ENCODE peak calls at places on chromosomes 6 and 20, in nine cellular contexts. Q, Z, P, I, U, Y, A, R and X are unnamed samples.

GRCh38 chr6:47044418-47044817 is 2.3 kb upstream of the ADGRF1 start:
- DNase-seq in Y (no peak), R (no peak), Q (no peak), A (no peak), Z (peak), P (no peak), I (no peak), U (peak), X (no peak)

GRCh38 chr6:113432729-113433505 is 424.2 kb upstream of the MARCKS start:
- DNase-seq in Z (no peak), U (no peak), A (no peak), Q (no peak), R (no peak), I (no peak), Y (no peak), P (no peak), X (no peak)

GRCh38 chr20:41318271-41318649 is 729 bp upstream of the ZHX3 start:
- DNase-seq in A (no peak), R (no peak), U (peak), Q (no peak), Y (no peak), I (no peak), Z (no peak), P (peak), X (no peak)

GRCh38 chr20:33323236-33323635 is 40.2 kb downstream of the BPIFB1 start:
- DNase-seq in R (no peak), Q (no peak), I (no peak), P (no peak), A (no peak), Z (no peak), Y (no peak), U (no peak), X (no peak)

GRCh38 chr6:13378669-13379590 is 50.6 kb upstream of the TBC1D7 start:
- DNase-seq in Y (no peak), P (peak), Z (no peak), I (no peak), Q (no peak), R (no peak), A (no peak), U (no peak), X (no peak)

GRCh38 chr6:37218501-37218900 is 39.1 kb upstream of the TBC1D22B start:
- DNase-seq in I (no peak), Y (no peak), Q (no peak), P (no peak), R (no peak), U (no peak), Z (no peak), A (no peak), X (no peak)

GRCh38 chr6:31829633-31830492 is 2.3 kb downstream of the HSPA1B start:
- DNase-seq in Y (peak), Q (no peak), A (no peak), I (no peak), Z (no peak), U (peak), R (peak), P (peak), X (peak)

GRCh38 chr6:113211185-113211584 is 646.0 kb upstream of the MARCKS start:
- DNase-seq in A (no peak), Q (no peak), Z (no peak), P (no peak), Y (no peak), I (no peak), U (no peak), R (no peak), X (no peak)

GRCh38 chr20:10987651-10988383 is 314.0 kb upstream of the JAG1 start:
- DNase-seq in A (no peak), P (no peak), I (no peak), Y (no peak), U (no peak), Z (no peak), Q (no peak), R (no peak), X (no peak)

GRCh38 chr6:140677781-140678528 is 1303.5 kb upstream of the CITED2 start:
- DNase-seq in Q (no peak), Z (no peak), U (no peak), I (no peak), Y (no peak), R (no peak), P (no peak), A (no peak), X (no peak)

GRCh38 chr6:20569000-20569610 is 34.8 kb downstream of the CDKAL1 start:
- DNase-seq in Q (no peak), R (no peak), Y (no peak), A (no peak), I (no peak), Z (no peak), P (peak), U (peak), X (no peak)

GRCh38 chr20:50374541-50375078 is 135.6 kb upstream of the PTPN1 start:
- DNase-seq in I (no peak), Q (no peak), R (no peak), Z (no peak), P (no peak), A (no peak), Y (no peak), U (no peak), X (no peak)

GRCh38 chr6:9272671-9273070 is 837.3 kb upstream of the SLC35B3 start:
- DNase-seq in R (no peak), Y (no peak), I (no peak), Q (no peak), P (no peak), A (no peak), Z (no peak), U (no peak), X (no peak)

GRCh38 chr6:34953084-34954025 is 64.3 kb downstream of the ANKS1A start:
- DNase-seq in Z (peak), Q (no peak), P (no peak), Y (no peak), U (peak), R (no peak), A (no peak), I (no peak), X (no peak)

GRCh38 chr6:62103186-62103859 is 182.7 kb downstream of the KHDRBS2 start:
- DNase-seq in Z (no peak), P (no peak), Y (no peak), A (no peak), R (no peak), U (no peak), I (no peak), Q (no peak), X (no peak)

GRCh38 chr6:47478233-47479155 is 905 bp downstream of the CD2AP start:
- DNase-seq in R (peak), P (peak), I (no peak), Y (no peak), A (no peak), Q (no peak), U (no peak), Z (no peak), X (no peak)

GRCh38 chr20:25238319-25239037 is 9.4 kb upstream of the PYGB start:
- DNase-seq in A (no peak), Q (no peak), P (no peak), Y (no peak), U (no peak), Z (no peak), R (no peak), I (no peak), X (no peak)

GRCh38 chr6:168823397-168824020 is 382.5 kb downstream of the SMOC2 start:
- DNase-seq in I (no peak), R (no peak), P (no peak), Z (no peak), U (no peak), Y (peak), Q (no peak), A (no peak), X (no peak)

GRCh38 chr20:3818155-3819151 is 1.9 kb upstream of the AP5S1 start:
- DNase-seq in I (no peak), U (peak), Z (no peak), Q (no peak), P (peak), A (no peak), Y (peak), R (no peak), X (peak)

GRCh38 chr20:50259705-50260479 is 69.3 kb downstream of the CEBPB start:
- DNase-seq in P (no peak), Z (no peak), A (no peak), Y (no peak), Q (no peak), U (peak), R (no peak), I (no peak), X (no peak)

GRCh38 chr6:13177617-13178506 is 150.5 kb downstream of the TBC1D7 start:
- DNase-seq in I (no peak), Q (no peak), Z (no peak), P (no peak), U (no peak), A (no peak), Y (no peak), R (peak), X (no peak)

GRCh38 chr6:156686429-156686939 is 90.7 kb upstream of the ARID1B start:
- DNase-seq in R (peak), P (peak), A (peak), I (no peak), Y (peak), Z (no peak), Q (peak), U (peak), X (no peak)

GRCh38 chr20:40810336-40810735 is 121.3 kb upstream of the MAFB start:
- DNase-seq in Y (no peak), Z (no peak), Q (no peak), I (no peak), R (no peak), A (no peak), P (no peak), U (no peak), X (no peak)